ENCODE peak calls at places on chromosomes 3 and 15, in eight cellular contexts. E is heart left ventricle, F is choroid plexus epithelial cell, G is upper lobe of left lung, T is uterus, A is AG09319, N is fibroblast of pulmonary artery, Y is tibial artery. B is an unnamed sample.

GRCh38 chr15:69784808-69785550 is 312.7 kb downstream of the TLE3 start:
- DNase-seq in Y (no peak), G (no peak), F (no peak), N (no peak), T (no peak), E (no peak), A (no peak), B (no peak)

GRCh38 chr3:127679534-127680145 is 6.9 kb downstream of the ABTB1 start:
- DNase-seq in F (no peak), E (no peak), Y (peak), T (no peak), G (no peak), N (no peak), A (no peak), B (peak)

GRCh38 chr3:29026959-29027358 is 253.9 kb upstream of the RBMS3 start:
- DNase-seq in G (no peak), T (no peak), E (no peak), F (peak), Y (no peak), N (no peak), A (no peak), B (no peak)

GRCh38 chr15:74613089-74613952 is 2.3 kb upstream of the CLK3 start:
- DNase-seq in T (no peak), E (no peak), Y (no peak), A (no peak), N (no peak), G (no peak), F (no peak), B (no peak)

GRCh38 chr15:51267047-51267713 is 71.2 kb downstream of the CYP19A1 start:
- DNase-seq in F (peak), A (no peak), N (no peak), G (peak), T (no peak), Y (no peak), E (no peak), B (no peak)

GRCh38 chr3:134483195-134483890 is 2.4 kb downstream of the ANAPC13 start:
- DNase-seq in Y (no peak), T (no peak), E (no peak), A (no peak), F (peak), N (peak), G (no peak), B (no peak)

GRCh38 chr15:31328999-31329639 is 2.5 kb downstream of the KLF13 start:
- DNase-seq in T (no peak), N (no peak), G (peak), A (no peak), F (no peak), Y (no peak), E (no peak), B (no peak)

GRCh38 chr15:64614519-64614918 is 154.1 kb downstream of the ZNF609 start:
- DNase-seq in E (no peak), F (no peak), A (no peak), N (no peak), G (no peak), Y (no peak), T (no peak), B (no peak)

GRCh38 chr3:156217674-156218352 is 97.4 kb downstream of the KCNAB1 start:
- DNase-seq in A (no peak), Y (no peak), T (no peak), G (no peak), F (peak), N (no peak), E (no peak), B (no peak)

GRCh38 chr3:15527031-15527459 is 5.5 kb upstream of the COLQ start:
- DNase-seq in T (peak), A (no peak), E (no peak), F (peak), Y (peak), G (no peak), N (peak), B (no peak)

GRCh38 chr15:82852906-82853635 is 43.6 kb downstream of the WHAMM start:
- DNase-seq in N (no peak), Y (no peak), F (no peak), A (no peak), E (no peak), T (no peak), G (no peak), B (no peak)

GRCh38 chr3:149197669-149198068 is 24.0 kb downstream of the CP start:
- DNase-seq in F (no peak), N (no peak), T (no peak), A (no peak), Y (no peak), G (no peak), E (no peak), B (no peak)

GRCh38 chr3:4674216-4674615 is 181.1 kb downstream of the ITPR1 start:
- DNase-seq in F (peak), G (no peak), A (no peak), Y (no peak), N (peak), E (no peak), T (no peak), B (no peak)

GRCh38 chr15:57220220-57220619 is 156.1 kb upstream of the CGNL1 start:
- DNase-seq in E (no peak), A (peak), F (peak), T (no peak), G (no peak), N (peak), Y (no peak), B (no peak)

GRCh38 chr3:20072422-20072821 is 32.2 kb downstream of the KAT2B start:
- DNase-seq in F (no peak), A (no peak), Y (no peak), N (no peak), E (no peak), G (no peak), T (no peak), B (no peak)

GRCh38 chr3:130896101-130896500 is 2.2 kb downstream of the ATP2C1 start:
- DNase-seq in F (peak), Y (no peak), G (no peak), A (no peak), E (no peak), T (no peak), N (no peak), B (no peak)

GRCh38 chr15:90268415-90268814 is 2.9 kb downstream of the NGRN start:
- DNase-seq in E (no peak), T (no peak), N (no peak), Y (no peak), G (no peak), F (no peak), A (no peak), B (no peak)

GRCh38 chr3:78924711-78925110 is 843.1 kb downstream of the ROBO1 start:
- DNase-seq in F (no peak), Y (no peak), E (no peak), N (no peak), G (no peak), A (no peak), T (no peak), B (no peak)

GRCh38 chr15:83310521-83311456 is 26.3 kb upstream of the BNC1 start:
- DNase-seq in T (no peak), N (peak), F (peak), A (no peak), G (no peak), Y (no peak), E (no peak), B (no peak)

GRCh38 chr15:71440479-71441071 is 325.3 kb downstream of the THSD4 start:
- DNase-seq in A (peak), T (no peak), E (no peak), F (peak), Y (no peak), G (no peak), N (peak), B (no peak)

GRCh38 chr3:126406389-126407296 is 11.9 kb downstream of the CFAP100 start:
- DNase-seq in T (no peak), N (no peak), G (no peak), F (no peak), Y (no peak), A (no peak), E (no peak), B (no peak)

GRCh38 chr3:50125541-50126286 is 29.4 kb upstream of the SEMA3F start:
- DNase-seq in G (no peak), F (no peak), N (no peak), T (no peak), A (no peak), E (no peak), Y (no peak), B (no peak)

GRCh38 chr3:107431048-107431297 is 53.7 kb downstream of the CCDC54 start:
- DNase-seq in T (no peak), A (no peak), Y (peak), N (no peak), E (peak), G (no peak), F (no peak), B (no peak)

GRCh38 chr3:29693863-29694262 is 413.0 kb downstream of the RBMS3 start:
- DNase-seq in G (no peak), Y (no peak), T (no peak), F (peak), A (peak), N (peak), E (no peak), B (no peak)

GRCh38 chr3:13152826-13153710 is 79.8 kb upstream of the IQSEC1 start:
- DNase-seq in A (no peak), N (no peak), F (no peak), Y (no peak), T (no peak), G (no peak), E (peak), B (no peak)

GRCh38 chr3:173401369-173401768 is 3.8 kb downstream of the NLGN1 start:
- DNase-seq in F (no peak), A (no peak), G (no peak), E (no peak), N (no peak), Y (no peak), T (no peak), B (no peak)

GRCh38 chr3:170585937-170586310 is at the start of gene SLC7A14:
- DNase-seq in F (peak), N (no peak), A (no peak), G (no peak), Y (no peak), E (no peak), T (no peak), B (no peak)

GRCh38 chr3:175564335-175564734 is 705.2 kb downstream of the NAALADL2 start:
- DNase-seq in T (no peak), A (no peak), F (peak), E (no peak), Y (no peak), G (no peak), N (peak), B (no peak)

GRCh38 chr15:79101866-79102581 is 11.4 kb upstream of the RASGRF1 start:
- DNase-seq in T (no peak), G (no peak), Y (no peak), A (no peak), E (no peak), N (peak), F (no peak), B (no peak)
- TF ChIP-seq CTCF in T (no peak), G (no peak), Y (no peak), A (no peak), E (no peak), N (no peak), F (no peak), B (no peak)

GRCh38 chr3:36489106-36489505 is 108.8 kb downstream of the STAC start:
- DNase-seq in G (no peak), N (no peak), Y (no peak), E (no peak), F (no peak), A (no peak), T (no peak), B (no peak)
- TF ChIP-seq CTCF in G (no peak), N (no peak), Y (no peak), E (no peak), F (no peak), A (no peak), T (no peak), B (no peak)

GRCh38 chr15:48423342-48423741 is 92.1 kb downstream of the DUT start:
- DNase-seq in T (no peak), N (no peak), A (no peak), E (no peak), F (no peak), G (no peak), Y (no peak), B (no peak)

GRCh38 chr15:48424076-48424475 is 92.8 kb downstream of the DUT start:
- DNase-seq in N (peak), E (no peak), G (no peak), Y (no peak), F (peak), A (no peak), T (no peak), B (no peak)

GRCh38 chr15:48419896-48420295 is 88.7 kb downstream of the DUT start:
- DNase-seq in G (no peak), E (no peak), N (no peak), Y (no peak), A (no peak), T (no peak), F (no peak), B (no peak)

GRCh38 chr15:48422401-48422800 is 91.2 kb downstream of the DUT start:
- DNase-seq in F (no peak), A (peak), G (no peak), T (no peak), N (peak), E (no peak), Y (no peak), B (no peak)

GRCh38 chr15:48421362-48421761 is 90.1 kb downstream of the DUT start:
- DNase-seq in E (no peak), N (no peak), T (no peak), A (no peak), F (no peak), Y (no peak), G (no peak), B (no peak)
- TF ChIP-seq CTCF in E (no peak), N (no peak), T (no peak), A (no peak), F (no peak), Y (no peak), G (no peak), B (no peak)

DNA sequence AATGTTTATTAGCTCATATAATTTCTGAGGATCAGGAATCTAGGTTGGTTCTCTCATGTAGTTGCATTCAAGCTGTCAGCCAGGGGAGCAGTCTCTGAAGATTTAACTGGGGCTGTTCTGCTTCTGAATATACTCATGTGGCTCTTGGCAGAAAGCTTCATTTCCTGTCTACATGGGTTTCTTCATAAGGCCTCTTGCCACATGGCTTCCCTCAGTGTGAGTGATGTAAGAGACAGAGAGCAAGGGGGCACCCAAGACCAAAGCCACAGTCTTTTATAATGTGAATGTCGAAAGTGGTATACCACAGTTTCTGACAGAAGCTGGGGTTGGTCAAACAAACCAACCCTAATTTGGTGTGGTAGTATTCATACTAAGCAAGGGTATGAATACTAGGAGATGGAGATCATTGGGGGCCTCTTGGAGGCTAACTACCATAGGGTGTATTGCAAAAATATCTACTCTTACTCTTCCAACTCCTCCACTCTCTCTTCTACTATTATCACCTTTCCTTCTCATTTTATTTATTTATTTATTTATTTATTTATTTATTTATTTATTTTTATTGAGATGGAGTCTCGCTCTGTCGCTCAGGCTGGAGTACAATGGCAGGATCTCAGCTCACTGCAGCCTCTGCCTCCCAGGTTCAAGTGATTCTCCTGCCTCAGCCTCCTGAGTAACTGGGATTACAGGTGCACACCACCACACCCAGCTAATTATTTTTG is 123.8 kb downstream of the B3GALNT1 start:
- DNase-seq in A (no peak), E (no peak), F (peak), T (no peak), Y (peak), G (no peak), N (peak), B (no peak)
- TF ChIP-seq CTCF in A (no peak), E (no peak), F (no peak), T (no peak), Y (no peak), G (no peak), N (no peak), B (no peak)

GRCh38 chr3:159266779-159267178 is 464.9 kb downstream of the MFSD1 start:
- DNase-seq in A (no peak), Y (no peak), T (no peak), N (peak), G (no peak), E (no peak), F (peak), B (no peak)
- TF ChIP-seq CTCF in A (no peak), Y (no peak), T (no peak), N (peak), G (no peak), E (peak), F (peak), B (no peak)

DNA sequence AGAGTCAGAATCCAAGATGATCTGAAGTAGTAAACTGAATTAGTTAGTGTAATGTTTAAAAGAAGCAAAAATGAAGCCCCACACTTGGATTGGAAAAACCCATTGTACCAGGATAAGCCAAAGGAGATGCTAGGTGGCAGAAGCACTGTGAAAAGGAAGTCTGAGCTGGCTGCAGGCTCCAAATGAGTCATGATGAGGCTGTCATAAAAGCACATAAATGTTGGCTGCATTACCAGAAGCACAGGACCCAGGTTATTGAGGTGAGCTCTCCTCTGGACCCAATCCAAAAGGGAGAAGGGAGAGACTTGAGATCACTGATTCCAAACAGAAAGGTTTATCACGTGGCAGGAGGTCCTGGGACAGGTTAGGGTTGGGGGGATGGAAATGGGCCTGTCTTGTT is 3.2 kb upstream of the ACAN start:
- DNase-seq in Y (no peak), N (peak), G (no peak), T (no peak), E (no peak), A (no peak), F (peak), B (no peak)
- TF ChIP-seq CTCF in Y (no peak), N (no peak), G (no peak), T (no peak), E (no peak), A (no peak), F (no peak), B (no peak)

DNA sequence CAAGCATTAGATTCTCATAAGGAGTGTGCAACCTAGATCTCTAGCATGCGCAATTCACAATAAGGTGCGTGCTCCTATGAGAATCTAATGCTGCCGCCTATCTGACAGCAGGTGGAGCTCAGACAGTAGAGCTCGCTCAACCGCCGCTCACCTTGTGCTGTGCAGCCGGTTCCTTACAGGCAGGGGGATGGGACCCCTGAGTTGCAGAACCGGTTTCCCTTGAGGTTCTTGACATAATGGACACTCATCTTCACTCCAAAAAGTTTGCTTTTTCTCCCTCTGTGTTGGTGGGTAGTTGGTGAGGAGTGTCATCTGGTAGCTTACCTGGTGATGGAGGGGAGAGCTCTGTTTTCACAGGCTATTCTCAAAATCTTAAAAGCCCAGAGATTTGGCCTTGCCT is 324.0 kb upstream of the TBL1XR1 start:
- DNase-seq in T (no peak), G (no peak), E (no peak), F (no peak), N (no peak), Y (no peak), A (no peak), B (no peak)
- TF ChIP-seq CTCF in T (no peak), G (peak), E (no peak), F (no peak), N (no peak), Y (no peak), A (no peak), B (no peak)

DNA sequence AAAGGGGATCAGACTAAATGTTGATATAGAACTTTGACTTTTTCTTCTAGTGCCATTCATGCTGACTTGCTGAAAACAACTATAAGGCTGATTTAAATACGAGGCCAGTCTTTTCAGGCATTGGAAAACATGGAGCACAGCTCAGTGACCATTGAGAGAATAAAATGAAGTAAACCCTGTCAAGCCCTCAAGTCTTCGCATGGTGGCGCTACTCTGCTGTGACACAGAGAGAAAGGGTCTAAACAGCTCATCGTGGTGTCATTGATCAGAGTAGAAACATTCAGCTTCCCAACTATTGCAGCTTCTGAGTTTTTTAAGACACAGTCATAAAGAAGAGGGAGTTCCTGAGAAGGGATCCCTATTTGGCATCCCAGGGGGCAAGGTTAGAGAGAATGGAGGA is 716.2 kb downstream of the DIPK2A start:
- DNase-seq in E (no peak), G (no peak), T (no peak), N (peak), Y (no peak), F (peak), A (no peak), B (no peak)
- TF ChIP-seq CTCF in E (no peak), G (no peak), T (no peak), N (no peak), Y (no peak), F (peak), A (no peak), B (no peak)

DNA sequence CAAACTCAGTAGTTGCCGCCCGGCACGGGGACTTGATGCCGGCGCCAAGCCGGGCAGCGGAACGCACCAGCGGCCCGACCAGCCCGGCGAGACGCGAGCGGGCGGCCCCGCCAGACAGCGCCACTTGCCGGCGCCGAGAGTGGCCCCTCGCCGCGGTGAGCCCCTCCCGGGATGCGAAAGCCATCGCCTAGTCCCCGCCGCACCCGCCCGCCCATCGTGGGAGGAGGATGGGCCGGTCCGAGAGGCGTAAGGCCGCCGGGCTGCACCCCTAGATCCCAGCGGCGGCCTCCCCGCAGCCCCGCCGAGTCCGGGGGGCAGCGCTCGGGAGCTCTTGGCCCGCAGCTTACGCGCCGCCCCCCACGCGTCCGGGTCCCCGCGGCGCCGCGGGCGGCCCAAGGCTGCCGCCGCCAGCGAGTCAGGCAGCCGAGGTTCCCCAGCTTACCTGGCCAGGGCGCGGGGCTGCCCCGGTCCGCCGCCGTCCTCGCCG is 609 bp downstream of the GOLGA8A start:
- DNase-seq in E (peak), G (peak), F (peak), T (no peak), Y (no peak), A (peak), N (peak), B (peak)
- TF ChIP-seq CTCF in E (peak), G (no peak), F (no peak), T (no peak), Y (no peak), A (no peak), N (no peak), B (no peak)

B was measured in activated B cell treated with CpG ODN at 0.5 μM for 24 hours.